ENCODE peak calls at places on chromosomes 13 and 19, in ten cellular contexts. One of them, this sample, is unnamed.

GRCh38 chr19:41330946-41331678 is 21.1 kb downstream of the CCDC97 start:
- DNase-seq in GM23248: no peak
- DNase-seq in body of pancreas: no peak
- DNase-seq in activated CD4-positive, alpha-beta T cell treated with anti-CD3 and anti-CD28 coated beads, Interleukin-2, amount 50 U/mL, for 4 hours: no peak
- DNase-seq in hippocampal formation: no peak
- DNase-seq in aorta: no peak
- DNase-seq in AG09309: no peak
- DNase-seq in T-helper 2 cell: no peak
- DNase-seq in stimulated activated naive CD8-positive, alpha-beta T cell treated with anti-CD3 and anti-CD28 coated beads, Interleukin-15, Interleukin-2, amounts not matched to agents 100 U/mL and 50 U/mL, for 24 hours: no peak
- DNase-seq in naive thymus-derived CD8-positive, alpha-beta T cell: no peak
- DNase-seq in this sample: no peak

GRCh38 chr19:16370671-16371391 is 46.2 kb downstream of the KLF2 start:
- DNase-seq in naive thymus-derived CD8-positive, alpha-beta T cell: peak; percentile 12
- DNase-seq in T-helper 2 cell: no peak
- DNase-seq in activated CD4-positive, alpha-beta T cell treated with anti-CD3 and anti-CD28 coated beads, Interleukin-2, amount 50 U/mL, for 4 hours: no peak
- DNase-seq in body of pancreas: no peak
- DNase-seq in aorta: peak; percentile 71
- DNase-seq in GM23248: no peak
- DNase-seq in stimulated activated naive CD8-positive, alpha-beta T cell treated with anti-CD3 and anti-CD28 coated beads, Interleukin-15, Interleukin-2, amounts not matched to agents 100 U/mL and 50 U/mL, for 24 hours: no peak
- DNase-seq in AG09309: no peak
- DNase-seq in hippocampal formation: no peak
- DNase-seq in this sample: no peak

GRCh38 chr13:55000043-55000442 is 1971.4 kb downstream of the OLFM4 start:
- DNase-seq in AG09309: no peak
- DNase-seq in activated CD4-positive, alpha-beta T cell treated with anti-CD3 and anti-CD28 coated beads, Interleukin-2, amount 50 U/mL, for 4 hours: no peak
- DNase-seq in stimulated activated naive CD8-positive, alpha-beta T cell treated with anti-CD3 and anti-CD28 coated beads, Interleukin-15, Interleukin-2, amounts not matched to agents 100 U/mL and 50 U/mL, for 24 hours: no peak
- DNase-seq in hippocampal formation: no peak
- DNase-seq in GM23248: no peak
- DNase-seq in body of pancreas: no peak
- DNase-seq in naive thymus-derived CD8-positive, alpha-beta T cell: no peak
- DNase-seq in T-helper 2 cell: no peak
- DNase-seq in aorta: no peak
- DNase-seq in this sample: no peak

GRCh38 chr19:33661336-33661735 is 39.6 kb downstream of the CHST8 start:
- DNase-seq in GM23248: no peak
- DNase-seq in T-helper 2 cell: no peak
- DNase-seq in AG09309: no peak
- DNase-seq in hippocampal formation: no peak
- DNase-seq in activated CD4-positive, alpha-beta T cell treated with anti-CD3 and anti-CD28 coated beads, Interleukin-2, amount 50 U/mL, for 4 hours: no peak
- DNase-seq in stimulated activated naive CD8-positive, alpha-beta T cell treated with anti-CD3 and anti-CD28 coated beads, Interleukin-15, Interleukin-2, amounts not matched to agents 100 U/mL and 50 U/mL, for 24 hours: no peak
- DNase-seq in aorta: peak; percentile 34
- DNase-seq in naive thymus-derived CD8-positive, alpha-beta T cell: no peak
- DNase-seq in body of pancreas: no peak
- DNase-seq in this sample: no peak

GRCh38 chr13:26011996-26012688 is 39.7 kb downstream of the SHISA2 start:
- DNase-seq in aorta: no peak
- DNase-seq in body of pancreas: no peak
- DNase-seq in T-helper 2 cell: peak; percentile 47
- DNase-seq in naive thymus-derived CD8-positive, alpha-beta T cell: peak; percentile 84
- DNase-seq in activated CD4-positive, alpha-beta T cell treated with anti-CD3 and anti-CD28 coated beads, Interleukin-2, amount 50 U/mL, for 4 hours: peak; percentile 59
- DNase-seq in hippocampal formation: no peak
- DNase-seq in GM23248: peak; percentile 27
- DNase-seq in AG09309: no peak
- DNase-seq in stimulated activated naive CD8-positive, alpha-beta T cell treated with anti-CD3 and anti-CD28 coated beads, Interleukin-15, Interleukin-2, amounts not matched to agents 100 U/mL and 50 U/mL, for 24 hours: peak; percentile 64
- DNase-seq in this sample: no peak

GRCh38 chr13:87153371-87153770 is 517.8 kb upstream of the SLITRK5 start:
- DNase-seq in hippocampal formation: no peak
- DNase-seq in stimulated activated naive CD8-positive, alpha-beta T cell treated with anti-CD3 and anti-CD28 coated beads, Interleukin-15, Interleukin-2, amounts not matched to agents 100 U/mL and 50 U/mL, for 24 hours: no peak
- DNase-seq in GM23248: no peak
- DNase-seq in AG09309: no peak
- DNase-seq in body of pancreas: no peak
- DNase-seq in naive thymus-derived CD8-positive, alpha-beta T cell: no peak
- DNase-seq in activated CD4-positive, alpha-beta T cell treated with anti-CD3 and anti-CD28 coated beads, Interleukin-2, amount 50 U/mL, for 4 hours: no peak
- DNase-seq in aorta: no peak
- DNase-seq in T-helper 2 cell: no peak
- DNase-seq in this sample: no peak

GRCh38 chr19:35474104-35474503 is 16.2 kb downstream of the KRTDAP start:
- DNase-seq in T-helper 2 cell: no peak
- DNase-seq in body of pancreas: no peak
- DNase-seq in activated CD4-positive, alpha-beta T cell treated with anti-CD3 and anti-CD28 coated beads, Interleukin-2, amount 50 U/mL, for 4 hours: no peak
- DNase-seq in stimulated activated naive CD8-positive, alpha-beta T cell treated with anti-CD3 and anti-CD28 coated beads, Interleukin-15, Interleukin-2, amounts not matched to agents 100 U/mL and 50 U/mL, for 24 hours: no peak
- DNase-seq in naive thymus-derived CD8-positive, alpha-beta T cell: no peak
- DNase-seq in AG09309: no peak
- DNase-seq in GM23248: no peak
- DNase-seq in aorta: no peak
- DNase-seq in hippocampal formation: no peak
- DNase-seq in this sample: no peak

GRCh38 chr13:95237310-95237870 is 63.9 kb downstream of the ABCC4 start:
- DNase-seq in naive thymus-derived CD8-positive, alpha-beta T cell: no peak
- DNase-seq in AG09309: no peak
- DNase-seq in activated CD4-positive, alpha-beta T cell treated with anti-CD3 and anti-CD28 coated beads, Interleukin-2, amount 50 U/mL, for 4 hours: no peak
- DNase-seq in stimulated activated naive CD8-positive, alpha-beta T cell treated with anti-CD3 and anti-CD28 coated beads, Interleukin-15, Interleukin-2, amounts not matched to agents 100 U/mL and 50 U/mL, for 24 hours: no peak
- DNase-seq in body of pancreas: no peak
- DNase-seq in aorta: no peak
- DNase-seq in GM23248: no peak
- DNase-seq in hippocampal formation: no peak
- DNase-seq in T-helper 2 cell: no peak
- DNase-seq in this sample: no peak

GRCh38 chr13:36193151-36193855 is 21.1 kb downstream of the SOHLH2 start:
- DNase-seq in T-helper 2 cell: no peak
- DNase-seq in stimulated activated naive CD8-positive, alpha-beta T cell treated with anti-CD3 and anti-CD28 coated beads, Interleukin-15, Interleukin-2, amounts not matched to agents 100 U/mL and 50 U/mL, for 24 hours: no peak
- DNase-seq in AG09309: peak; percentile 8
- DNase-seq in hippocampal formation: no peak
- DNase-seq in body of pancreas: no peak
- DNase-seq in GM23248: peak; percentile 74
- DNase-seq in aorta: no peak
- DNase-seq in activated CD4-positive, alpha-beta T cell treated with anti-CD3 and anti-CD28 coated beads, Interleukin-2, amount 50 U/mL, for 4 hours: no peak
- DNase-seq in naive thymus-derived CD8-positive, alpha-beta T cell: no peak
- DNase-seq in this sample: peak; percentile 77

GRCh38 chr13:90416519-90416918 is 931.0 kb upstream of the MIR17HG start:
- DNase-seq in AG09309: peak; percentile 55
- DNase-seq in activated CD4-positive, alpha-beta T cell treated with anti-CD3 and anti-CD28 coated beads, Interleukin-2, amount 50 U/mL, for 4 hours: no peak
- DNase-seq in T-helper 2 cell: no peak
- DNase-seq in naive thymus-derived CD8-positive, alpha-beta T cell: no peak
- DNase-seq in aorta: no peak
- DNase-seq in hippocampal formation: no peak
- DNase-seq in body of pancreas: no peak
- DNase-seq in GM23248: peak; percentile 74
- DNase-seq in stimulated activated naive CD8-positive, alpha-beta T cell treated with anti-CD3 and anti-CD28 coated beads, Interleukin-15, Interleukin-2, amounts not matched to agents 100 U/mL and 50 U/mL, for 24 hours: no peak
- DNase-seq in this sample: peak; percentile 47

GRCh38 chr19:45498411-45499195 is at the start of gene PPM1N:
- DNase-seq in stimulated activated naive CD8-positive, alpha-beta T cell treated with anti-CD3 and anti-CD28 coated beads, Interleukin-15, Interleukin-2, amounts not matched to agents 100 U/mL and 50 U/mL, for 24 hours: peak; percentile 77
- DNase-seq in hippocampal formation: no peak
- DNase-seq in T-helper 2 cell: peak; percentile 61
- DNase-seq in naive thymus-derived CD8-positive, alpha-beta T cell: peak; percentile 62
- DNase-seq in activated CD4-positive, alpha-beta T cell treated with anti-CD3 and anti-CD28 coated beads, Interleukin-2, amount 50 U/mL, for 4 hours: peak; percentile 56
- DNase-seq in AG09309: no peak
- DNase-seq in GM23248: peak; percentile 59
- DNase-seq in body of pancreas: no peak
- DNase-seq in aorta: no peak
- DNase-seq in this sample: peak; percentile 56

GRCh38 chr19:778910-779653 is 18.2 kb upstream of the PTBP1 start:
- DNase-seq in naive thymus-derived CD8-positive, alpha-beta T cell: no peak
- DNase-seq in T-helper 2 cell: no peak
- DNase-seq in aorta: no peak
- DNase-seq in body of pancreas: no peak
- DNase-seq in activated CD4-positive, alpha-beta T cell treated with anti-CD3 and anti-CD28 coated beads, Interleukin-2, amount 50 U/mL, for 4 hours: no peak
- DNase-seq in hippocampal formation: no peak
- DNase-seq in stimulated activated naive CD8-positive, alpha-beta T cell treated with anti-CD3 and anti-CD28 coated beads, Interleukin-15, Interleukin-2, amounts not matched to agents 100 U/mL and 50 U/mL, for 24 hours: no peak
- DNase-seq in AG09309: peak; percentile 87
- DNase-seq in GM23248: peak; percentile 96
- DNase-seq in this sample: peak; percentile 88

GRCh38 chr19:34578173-34578572 is 96.6 kb downstream of the WTIP start:
- DNase-seq in body of pancreas: no peak
- DNase-seq in naive thymus-derived CD8-positive, alpha-beta T cell: no peak
- DNase-seq in T-helper 2 cell: no peak
- DNase-seq in AG09309: no peak
- DNase-seq in hippocampal formation: no peak
- DNase-seq in activated CD4-positive, alpha-beta T cell treated with anti-CD3 and anti-CD28 coated beads, Interleukin-2, amount 50 U/mL, for 4 hours: no peak
- DNase-seq in aorta: no peak
- DNase-seq in stimulated activated naive CD8-positive, alpha-beta T cell treated with anti-CD3 and anti-CD28 coated beads, Interleukin-15, Interleukin-2, amounts not matched to agents 100 U/mL and 50 U/mL, for 24 hours: no peak
- DNase-seq in GM23248: no peak
- DNase-seq in this sample: no peak

GRCh38 chr13:113493315-113493951 is 2.9 kb upstream of the DCUN1D2 start:
- DNase-seq in naive thymus-derived CD8-positive, alpha-beta T cell: no peak
- DNase-seq in stimulated activated naive CD8-positive, alpha-beta T cell treated with anti-CD3 and anti-CD28 coated beads, Interleukin-15, Interleukin-2, amounts not matched to agents 100 U/mL and 50 U/mL, for 24 hours: no peak
- DNase-seq in hippocampal formation: no peak
- DNase-seq in activated CD4-positive, alpha-beta T cell treated with anti-CD3 and anti-CD28 coated beads, Interleukin-2, amount 50 U/mL, for 4 hours: no peak
- DNase-seq in body of pancreas: no peak
- DNase-seq in aorta: no peak
- DNase-seq in GM23248: peak; percentile 96
- DNase-seq in T-helper 2 cell: no peak
- DNase-seq in AG09309: peak; percentile 87
- DNase-seq in this sample: peak; percentile 89

GRCh38 chr13:99617474-99618255 is 116.4 kb downstream of the TM9SF2 start:
- DNase-seq in naive thymus-derived CD8-positive, alpha-beta T cell: no peak
- DNase-seq in hippocampal formation: peak; percentile 70
- DNase-seq in activated CD4-positive, alpha-beta T cell treated with anti-CD3 and anti-CD28 coated beads, Interleukin-2, amount 50 U/mL, for 4 hours: no peak
- DNase-seq in GM23248: peak; percentile 87
- DNase-seq in aorta: peak; percentile 84
- DNase-seq in stimulated activated naive CD8-positive, alpha-beta T cell treated with anti-CD3 and anti-CD28 coated beads, Interleukin-15, Interleukin-2, amounts not matched to agents 100 U/mL and 50 U/mL, for 24 hours: peak; percentile 18
- DNase-seq in body of pancreas: no peak
- DNase-seq in T-helper 2 cell: no peak
- DNase-seq in AG09309: peak; percentile 69
- DNase-seq in this sample: peak; percentile 75

GRCh38 chr13:105971720-105972119 is 563.7 kb downstream of the EFNB2 start:
- DNase-seq in hippocampal formation: no peak
- DNase-seq in AG09309: no peak
- DNase-seq in activated CD4-positive, alpha-beta T cell treated with anti-CD3 and anti-CD28 coated beads, Interleukin-2, amount 50 U/mL, for 4 hours: no peak
- DNase-seq in body of pancreas: no peak
- DNase-seq in stimulated activated naive CD8-positive, alpha-beta T cell treated with anti-CD3 and anti-CD28 coated beads, Interleukin-15, Interleukin-2, amounts not matched to agents 100 U/mL and 50 U/mL, for 24 hours: no peak
- DNase-seq in GM23248: no peak
- DNase-seq in T-helper 2 cell: no peak
- DNase-seq in aorta: no peak
- DNase-seq in naive thymus-derived CD8-positive, alpha-beta T cell: no peak
- DNase-seq in this sample: no peak

GRCh38 chr19:56101746-56102535 is 19.2 kb downstream of the ZNF787 start:
- DNase-seq in naive thymus-derived CD8-positive, alpha-beta T cell: no peak
- DNase-seq in GM23248: no peak
- DNase-seq in AG09309: no peak
- DNase-seq in T-helper 2 cell: no peak
- DNase-seq in aorta: no peak
- DNase-seq in hippocampal formation: no peak
- DNase-seq in body of pancreas: no peak
- DNase-seq in stimulated activated naive CD8-positive, alpha-beta T cell treated with anti-CD3 and anti-CD28 coated beads, Interleukin-15, Interleukin-2, amounts not matched to agents 100 U/mL and 50 U/mL, for 24 hours: no peak
- DNase-seq in activated CD4-positive, alpha-beta T cell treated with anti-CD3 and anti-CD28 coated beads, Interleukin-2, amount 50 U/mL, for 4 hours: no peak
- DNase-seq in this sample: no peak

GRCh38 chr19:8363803-8364771 is at the start of gene ANGPTL4:
- DNase-seq in AG09309: no peak
- DNase-seq in body of pancreas: peak; percentile 70
- DNase-seq in hippocampal formation: peak; percentile 50
- DNase-seq in T-helper 2 cell: peak; percentile 20
- DNase-seq in activated CD4-positive, alpha-beta T cell treated with anti-CD3 and anti-CD28 coated beads, Interleukin-2, amount 50 U/mL, for 4 hours: peak; percentile 62
- DNase-seq in stimulated activated naive CD8-positive, alpha-beta T cell treated with anti-CD3 and anti-CD28 coated beads, Interleukin-15, Interleukin-2, amounts not matched to agents 100 U/mL and 50 U/mL, for 24 hours: peak; percentile 81
- DNase-seq in aorta: peak; percentile 91
- DNase-seq in naive thymus-derived CD8-positive, alpha-beta T cell: peak; percentile 19
- DNase-seq in GM23248: peak; percentile 81
- DNase-seq in this sample: peak; percentile 77

GRCh38 chr13:79171131-79172061 is 234.7 kb downstream of the RBM26 start:
- DNase-seq in stimulated activated naive CD8-positive, alpha-beta T cell treated with anti-CD3 and anti-CD28 coated beads, Interleukin-15, Interleukin-2, amounts not matched to agents 100 U/mL and 50 U/mL, for 24 hours: no peak
- DNase-seq in activated CD4-positive, alpha-beta T cell treated with anti-CD3 and anti-CD28 coated beads, Interleukin-2, amount 50 U/mL, for 4 hours: no peak
- DNase-seq in naive thymus-derived CD8-positive, alpha-beta T cell: no peak
- DNase-seq in GM23248: no peak
- DNase-seq in body of pancreas: no peak
- DNase-seq in T-helper 2 cell: no peak
- DNase-seq in aorta: no peak
- DNase-seq in hippocampal formation: no peak
- DNase-seq in AG09309: no peak
- DNase-seq in this sample: no peak

GRCh38 chr13:112638919-112639318 is 50.9 kb upstream of the ATP11A start:
- DNase-seq in GM23248: no peak
- DNase-seq in hippocampal formation: no peak
- DNase-seq in body of pancreas: no peak
- DNase-seq in activated CD4-positive, alpha-beta T cell treated with anti-CD3 and anti-CD28 coated beads, Interleukin-2, amount 50 U/mL, for 4 hours: no peak
- DNase-seq in naive thymus-derived CD8-positive, alpha-beta T cell: no peak
- DNase-seq in T-helper 2 cell: no peak
- DNase-seq in aorta: no peak
- DNase-seq in stimulated activated naive CD8-positive, alpha-beta T cell treated with anti-CD3 and anti-CD28 coated beads, Interleukin-15, Interleukin-2, amounts not matched to agents 100 U/mL and 50 U/mL, for 24 hours: no peak
- DNase-seq in AG09309: no peak
- DNase-seq in this sample: no peak

GRCh38 chr19:49749771-49750170 is 13.3 kb downstream of the TSKS start:
- DNase-seq in hippocampal formation: no peak
- DNase-seq in activated CD4-positive, alpha-beta T cell treated with anti-CD3 and anti-CD28 coated beads, Interleukin-2, amount 50 U/mL, for 4 hours: no peak
- DNase-seq in T-helper 2 cell: no peak
- DNase-seq in AG09309: no peak
- DNase-seq in stimulated activated naive CD8-positive, alpha-beta T cell treated with anti-CD3 and anti-CD28 coated beads, Interleukin-15, Interleukin-2, amounts not matched to agents 100 U/mL and 50 U/mL, for 24 hours: no peak
- DNase-seq in naive thymus-derived CD8-positive, alpha-beta T cell: no peak
- DNase-seq in body of pancreas: no peak
- DNase-seq in GM23248: peak; percentile 59
- DNase-seq in aorta: no peak
- DNase-seq in this sample: no peak

GRCh38 chr19:40523322-40524047 is 53.2 kb upstream of the SHKBP1 start:
- DNase-seq in body of pancreas: peak; percentile 87
- DNase-seq in stimulated activated naive CD8-positive, alpha-beta T cell treated with anti-CD3 and anti-CD28 coated beads, Interleukin-15, Interleukin-2, amounts not matched to agents 100 U/mL and 50 U/mL, for 24 hours: peak; percentile 62
- DNase-seq in aorta: peak; percentile 76
- DNase-seq in GM23248: peak; percentile 78
- DNase-seq in T-helper 2 cell: peak; percentile 18
- DNase-seq in activated CD4-positive, alpha-beta T cell treated with anti-CD3 and anti-CD28 coated beads, Interleukin-2, amount 50 U/mL, for 4 hours: peak; percentile 16
- DNase-seq in naive thymus-derived CD8-positive, alpha-beta T cell: peak; percentile 4
- DNase-seq in hippocampal formation: no peak
- DNase-seq in AG09309: peak; percentile 3
- DNase-seq in this sample: peak; percentile 62

This sample was measured in astrocyte of the hippocampus.